ENCODE peak calls at places on chromosomes 7 and 10, in four cellular contexts. K is germinal center; B is activated CD8-positive, alpha-beta memory T cell treated with anti-CD3 and anti-CD28 coated beads, Interleukin-2, amount 50 U/mL, for 48 hours; T is mammary epithelial cell. I is an unnamed sample.

GRCh38 chr10:76251773-76252617 is 820.6 kb downstream of the LRMDA start:
- DNase-seq in K (no peak), B (no peak), T (no peak), I (no peak)

GRCh38 chr10:95741807-95742528 is 14.0 kb upstream of the ENTPD1 start:
- DNase-seq in K (peak), B (no peak), T (peak), I (no peak)

GRCh38 chr10:7610651-7611389 is 55.9 kb downstream of the ITIH5 start:
- DNase-seq in K (no peak), B (no peak), T (no peak), I (no peak)

GRCh38 chr10:91349381-91349780 is 60.8 kb upstream of the HECTD2 start:
- DNase-seq in K (no peak), B (no peak), T (peak), I (no peak)

GRCh38 chr10:28981007-28981406 is 303.7 kb downstream of the BAMBI start:
- DNase-seq in K (no peak), B (no peak), T (no peak), I (no peak)

GRCh38 chr10:17145239-17145638 is 15.6 kb upstream of the CUBN start:
- DNase-seq in K (no peak), B (no peak), T (no peak), I (no peak)

GRCh38 chr7:140625908-140626868 is 14.4 kb downstream of the DENND2A start:
- DNase-seq in K (no peak), B (no peak), T (peak), I (peak)

GRCh38 chr10:76209135-76209534 is 777.7 kb downstream of the LRMDA start:
- DNase-seq in K (no peak), B (no peak), T (no peak), I (no peak)

GRCh38 chr10:69056129-69056528 is 31.8 kb upstream of the SRGN start:
- DNase-seq in K (no peak), B (no peak), T (no peak), I (no peak)

GRCh38 chr7:30750574-30751256 is 1.2 kb upstream of the INMT start:
- DNase-seq in K (no peak), B (no peak), T (no peak), I (no peak)

GRCh38 chr7:132590162-132590561 is 13.9 kb upstream of the PLXNA4 start:
- DNase-seq in K (no peak), B (no peak), T (no peak), I (no peak)

GRCh38 chr7:135976312-135977019 is 693 bp downstream of the MTPN start:
- DNase-seq in K (peak), B (no peak), T (peak), I (no peak)

GRCh38 chr7:39073432-39073831 is 95.7 kb downstream of the POU6F2 start:
- DNase-seq in K (no peak), B (no peak), T (no peak), I (peak)

GRCh38 chr10:120940299-120940900 is 89.2 kb downstream of the WDR11 start:
- DNase-seq in K (no peak), B (no peak), T (no peak), I (no peak)

GRCh38 chr7:36312064-36312914 is 77.4 kb upstream of the ANLN start:
- DNase-seq in K (no peak), B (peak), T (peak), I (no peak)